ENCODE peak calls at places on chromosomes 16 and 17, in five cellular contexts. I is activated CD8-positive, alpha-beta memory T cell treated with anti-CD3 and anti-CD28 coated beads for 1 hour; E is Caki2; D is NCI-H146; S is NCI-H510A. A is an unnamed sample.

GRCh38 chr16:57753448-57754353 is 18.1 kb downstream of the KATNB1 start:
- DNase-seq in I (no peak), E (no peak), D (no peak), S (no peak), A (no peak)

GRCh38 chr17:20040216-20040615 is 31.1 kb downstream of the SPECC1 start:
- DNase-seq in I (no peak), E (no peak), D (no peak), S (no peak), A (no peak)

GRCh38 chr17:29331330-29331729 is 37.4 kb upstream of the NUFIP2 start:
- DNase-seq in I (no peak), E (no peak), D (no peak), S (no peak), A (no peak)

GRCh38 chr17:56681561-56682266 is 88.2 kb downstream of the NOG start:
- DNase-seq in I (no peak), E (peak; percentile 69), D (no peak), S (no peak), A (no peak)

GRCh38 chr16:22324787-22325597 is 27.8 kb downstream of the POLR3E start:
- DNase-seq in I (no peak), E (no peak), D (no peak), S (no peak), A (no peak)

GRCh38 chr17:57370051-57370581 is 113.8 kb downstream of the MSI2 start:
- DNase-seq in I (no peak), E (peak; percentile 96), D (no peak), S (no peak), A (peak; percentile 18)

GRCh38 chr16:89723279-89724250 is 2.2 kb downstream of the ZNF276 start:
- DNase-seq in I (peak; percentile 64), E (no peak), D (peak; percentile 65), S (no peak), A (no peak)

GRCh38 chr16:59905628-59906027 is 1171.5 kb upstream of the GOT2 start:
- DNase-seq in I (no peak), E (no peak), D (no peak), S (no peak), A (no peak)

GRCh38 chr16:75294773-75295172 is 43.3 kb upstream of the BCAR1 start:
- DNase-seq in I (no peak), E (no peak), D (no peak), S (no peak), A (no peak)

GRCh38 chr16:84043486-84044107 is 1.0 kb upstream of the SLC38A8 start:
- DNase-seq in I (no peak), E (no peak), D (peak; percentile 85), S (no peak), A (peak; percentile 70)

A was measured in neural progenitor cell.